ENCODE peak calls at places on chromosome 2, in four cellular contexts. E is left ventricle myocardium superior, A is nephron progenitor cell, V is iPS-NIHi11. J is an unnamed sample.

GRCh38 chr2:205496777-205497176 is 185.5 kb upstream of the NRP2 start:
- DNase-seq in E (no peak), A (no peak), V (no peak), J (no peak)

GRCh38 chr2:135742307-135742838 is 718 bp downstream of the UBXN4 start:
- DNase-seq in E (no peak), A (peak; percentile 70), V (peak; percentile 58), J (peak; percentile 9)

GRCh38 chr2:229376866-229377265 is 105.8 kb upstream of the PID1 start:
- DNase-seq in E (no peak), A (no peak), V (no peak), J (no peak)

GRCh38 chr2:202634556-202635440 is at the start of gene FAM117B:
- DNase-seq in E (peak; percentile 100), A (peak; percentile 98), V (peak; percentile 98), J (peak; percentile 95)

GRCh38 chr2:17800693-17801458 is 15.4 kb upstream of the MSGN1 start:
- DNase-seq in E (no peak), A (no peak), V (no peak), J (no peak)

GRCh38 chr2:40049782-40050181 is 270.7 kb upstream of the THUMPD2 start:
- DNase-seq in E (no peak), A (no peak), V (no peak), J (no peak)

GRCh38 chr2:10787176-10787968 is 25.2 kb downstream of the PDIA6 start:
- DNase-seq in E (no peak), A (peak; percentile 34), V (no peak), J (peak; percentile 33)

GRCh38 chr2:25279091-25279651 is 62.6 kb downstream of the DNMT3A start:
- DNase-seq in E (peak; percentile 74), A (no peak), V (no peak), J (no peak)

GRCh38 chr2:225614915-225615314 is 215.4 kb downstream of the NYAP2 start:
- DNase-seq in E (no peak), A (no peak), V (no peak), J (no peak)

J was measured in NT2/D1.